ENCODE peak calls at places on chromosome 19, in eight cellular contexts. One of them, this sample, is unnamed.

GRCh38 chr19:39409207-39409885 is 2.7 kb downstream of the ZFP36 start:
- DNase-seq in dorsolateral prefrontal cortex: peak; percentile 75
- DNase-seq in amniotic stem cell: peak; percentile 36
- DNase-seq in H9: peak; percentile 97
- DNase-seq in AG04449: no peak
- DNase-seq in activated T-cell treated with anti-CD3 and anti-CD28 coated beads for 24 hours: peak; percentile 65
- DNase-seq in germinal center: peak; percentile 72
- DNase-seq in globus pallidus: no peak
- DNase-seq in this sample: peak; percentile 50

GRCh38 chr19:2983351-2984195 is 6.2 kb downstream of the TLE6 start:
- DNase-seq in amniotic stem cell: no peak
- DNase-seq in globus pallidus: no peak
- DNase-seq in activated T-cell treated with anti-CD3 and anti-CD28 coated beads for 24 hours: no peak
- DNase-seq in dorsolateral prefrontal cortex: peak; percentile 60
- DNase-seq in AG04449: no peak
- DNase-seq in germinal center: peak; percentile 28
- DNase-seq in H9: peak; percentile 92
- DNase-seq in this sample: peak; percentile 6

GRCh38 chr19:4600082-4600481 is 39.2 kb upstream of the TNFAIP8L1 start:
- DNase-seq in globus pallidus: no peak
- DNase-seq in activated T-cell treated with anti-CD3 and anti-CD28 coated beads for 24 hours: no peak
- DNase-seq in AG04449: no peak
- DNase-seq in amniotic stem cell: no peak
- DNase-seq in germinal center: no peak
- DNase-seq in H9: no peak
- DNase-seq in dorsolateral prefrontal cortex: no peak
- DNase-seq in this sample: no peak

GRCh38 chr19:4977299-4978174 is 8.6 kb downstream of the KDM4B start:
- DNase-seq in globus pallidus: no peak
- DNase-seq in germinal center: peak; percentile 47
- DNase-seq in H9: no peak
- DNase-seq in activated T-cell treated with anti-CD3 and anti-CD28 coated beads for 24 hours: no peak
- DNase-seq in AG04449: peak; percentile 60
- DNase-seq in dorsolateral prefrontal cortex: peak; percentile 63
- DNase-seq in amniotic stem cell: peak; percentile 75
- DNase-seq in this sample: no peak

GRCh38 chr19:33678796-33679195 is 57.0 kb downstream of the CHST8 start:
- DNase-seq in dorsolateral prefrontal cortex: peak; percentile 53
- DNase-seq in globus pallidus: peak; percentile 75
- DNase-seq in activated T-cell treated with anti-CD3 and anti-CD28 coated beads for 24 hours: no peak
- DNase-seq in AG04449: no peak
- DNase-seq in amniotic stem cell: no peak
- DNase-seq in H9: no peak
- DNase-seq in germinal center: no peak
- DNase-seq in this sample: peak; percentile 91

GRCh38 chr19:51509823-51510660 is 8.4 kb upstream of the SIGLEC12 start:
- DNase-seq in H9: no peak
- DNase-seq in activated T-cell treated with anti-CD3 and anti-CD28 coated beads for 24 hours: no peak
- DNase-seq in AG04449: no peak
- DNase-seq in amniotic stem cell: no peak
- DNase-seq in globus pallidus: no peak
- DNase-seq in germinal center: no peak
- DNase-seq in dorsolateral prefrontal cortex: no peak
- DNase-seq in this sample: no peak

GRCh38 chr19:50381881-50382729 is 2.0 kb upstream of the POLD1 start:
- DNase-seq in amniotic stem cell: no peak
- DNase-seq in germinal center: no peak
- DNase-seq in activated T-cell treated with anti-CD3 and anti-CD28 coated beads for 24 hours: no peak
- DNase-seq in AG04449: no peak
- DNase-seq in globus pallidus: no peak
- DNase-seq in H9: no peak
- DNase-seq in dorsolateral prefrontal cortex: no peak
- DNase-seq in this sample: no peak

GRCh38 chr19:17405250-17406038 is at the start of gene BST2:
- DNase-seq in activated T-cell treated with anti-CD3 and anti-CD28 coated beads for 24 hours: no peak
- DNase-seq in amniotic stem cell: no peak
- DNase-seq in AG04449: no peak
- DNase-seq in dorsolateral prefrontal cortex: no peak
- DNase-seq in H9: peak; percentile 64
- DNase-seq in globus pallidus: peak; percentile 68
- DNase-seq in germinal center: peak; percentile 94
- DNase-seq in this sample: peak; percentile 80

GRCh38 chr19:798415-799075 is 1.3 kb downstream of the PTBP1 start:
- DNase-seq in H9: no peak
- DNase-seq in dorsolateral prefrontal cortex: no peak
- DNase-seq in germinal center: no peak
- DNase-seq in AG04449: no peak
- DNase-seq in globus pallidus: no peak
- DNase-seq in activated T-cell treated with anti-CD3 and anti-CD28 coated beads for 24 hours: no peak
- DNase-seq in amniotic stem cell: no peak
- DNase-seq in this sample: no peak

GRCh38 chr19:46107371-46107770 is 17.1 kb downstream of the IGFL3 start:
- DNase-seq in germinal center: no peak
- DNase-seq in AG04449: no peak
- DNase-seq in dorsolateral prefrontal cortex: no peak
- DNase-seq in globus pallidus: no peak
- DNase-seq in H9: no peak
- DNase-seq in amniotic stem cell: no peak
- DNase-seq in activated T-cell treated with anti-CD3 and anti-CD28 coated beads for 24 hours: no peak
- DNase-seq in this sample: no peak

GRCh38 chr19:16849168-16849567 is 20.0 kb downstream of the SIN3B start:
- DNase-seq in dorsolateral prefrontal cortex: no peak
- DNase-seq in H9: no peak
- DNase-seq in germinal center: no peak
- DNase-seq in AG04449: no peak
- DNase-seq in amniotic stem cell: no peak
- DNase-seq in globus pallidus: no peak
- DNase-seq in activated T-cell treated with anti-CD3 and anti-CD28 coated beads for 24 hours: no peak
- DNase-seq in this sample: no peak

GRCh38 chr19:41356984-41357739 is 3.4 kb upstream of the TGFB1 start:
- DNase-seq in H9: no peak
- DNase-seq in germinal center: no peak
- DNase-seq in AG04449: no peak
- DNase-seq in activated T-cell treated with anti-CD3 and anti-CD28 coated beads for 24 hours: no peak
- DNase-seq in dorsolateral prefrontal cortex: no peak
- DNase-seq in globus pallidus: no peak
- DNase-seq in amniotic stem cell: no peak
- DNase-seq in this sample: no peak

GRCh38 chr19:18674616-18675015 is 8.9 kb upstream of the CRTC1 start:
- DNase-seq in germinal center: no peak
- DNase-seq in globus pallidus: peak; percentile 63
- DNase-seq in dorsolateral prefrontal cortex: peak; percentile 74
- DNase-seq in amniotic stem cell: no peak
- DNase-seq in AG04449: no peak
- DNase-seq in H9: no peak
- DNase-seq in activated T-cell treated with anti-CD3 and anti-CD28 coated beads for 24 hours: no peak
- DNase-seq in this sample: peak; percentile 49

GRCh38 chr19:15629003-15629880 is 11.5 kb upstream of the CYP4F3 start:
- DNase-seq in dorsolateral prefrontal cortex: peak; percentile 80
- DNase-seq in globus pallidus: peak; percentile 39
- DNase-seq in germinal center: peak; percentile 76
- DNase-seq in amniotic stem cell: no peak
- DNase-seq in AG04449: no peak
- DNase-seq in activated T-cell treated with anti-CD3 and anti-CD28 coated beads for 24 hours: peak; percentile 85
- DNase-seq in H9: peak; percentile 72
- DNase-seq in this sample: peak; percentile 30

GRCh38 chr19:16605552-16605951 is 22.5 kb downstream of the MED26 start:
- DNase-seq in dorsolateral prefrontal cortex: no peak
- DNase-seq in germinal center: no peak
- DNase-seq in globus pallidus: no peak
- DNase-seq in AG04449: no peak
- DNase-seq in activated T-cell treated with anti-CD3 and anti-CD28 coated beads for 24 hours: no peak
- DNase-seq in H9: no peak
- DNase-seq in amniotic stem cell: no peak
- DNase-seq in this sample: no peak

GRCh38 chr19:7870571-7871279 is 3.5 kb downstream of the PRR36 start:
- DNase-seq in H9: peak; percentile 98
- DNase-seq in AG04449: no peak
- DNase-seq in dorsolateral prefrontal cortex: no peak
- DNase-seq in amniotic stem cell: no peak
- DNase-seq in globus pallidus: no peak
- DNase-seq in activated T-cell treated with anti-CD3 and anti-CD28 coated beads for 24 hours: no peak
- DNase-seq in germinal center: peak; percentile 47
- DNase-seq in this sample: no peak

GRCh38 chr19:7670790-7671189 is 1.9 kb downstream of the RETN start:
- DNase-seq in AG04449: no peak
- DNase-seq in globus pallidus: no peak
- DNase-seq in germinal center: no peak
- DNase-seq in H9: no peak
- DNase-seq in amniotic stem cell: no peak
- DNase-seq in dorsolateral prefrontal cortex: no peak
- DNase-seq in activated T-cell treated with anti-CD3 and anti-CD28 coated beads for 24 hours: no peak
- DNase-seq in this sample: no peak

This sample was measured in pons.